ENCODE peak calls at places on chromosomes 6 and 20, in eight cellular contexts. W is activated naive CD4-positive, alpha-beta T cell; N is skeletal muscle cell; S is activated naive CD8-positive, alpha-beta T cell treated with anti-CD3 and anti-CD28 coated beads, Interleukin-2, amount 50 U/mL, for 24 hours; I is NAMALWA; A is HL-60; X is caudate nucleus; C is nucleus accumbens. H is an unnamed sample.

GRCh38 chr20:16922834-16923233 is 174.7 kb downstream of the OTOR start:
- DNase-seq in A (no peak), C (no peak), I (no peak), S (no peak), W (no peak), X (no peak), N (peak; percentile 91), H (no peak)

GRCh38 chr20:32521780-32522524 is 63.2 kb downstream of the NOL4L start:
- DNase-seq in I (peak; percentile 66), X (peak; percentile 39), S (peak; percentile 78), A (peak; percentile 38), N (no peak), W (peak; percentile 57), C (peak; percentile 25), H (peak; percentile 64)

GRCh38 chr20:25000268-25000801 is 7.8 kb upstream of the APMAP start:
- DNase-seq in W (no peak), X (no peak), A (no peak), I (no peak), S (no peak), N (peak; percentile 74), C (no peak), H (peak; percentile 13)

GRCh38 chr6:107727096-107727757 is 96.9 kb downstream of the SCML4 start:
- DNase-seq in N (no peak), I (no peak), A (no peak), W (no peak), S (no peak), X (no peak), C (no peak), H (no peak)

GRCh38 chr6:36025932-36026327 is 1.5 kb upstream of the SLC26A8 start:
- DNase-seq in S (no peak), X (no peak), C (no peak), N (no peak), A (no peak), I (no peak), W (no peak), H (no peak)

GRCh38 chr6:16804515-16805161 is 43.4 kb upstream of the ATXN1 start:
- DNase-seq in C (no peak), X (no peak), A (no peak), I (no peak), W (no peak), S (no peak), N (no peak), H (no peak)

GRCh38 chr6:25660512-25660911 is 8.5 kb downstream of the SCGN start:
- DNase-seq in N (peak; percentile 46), X (no peak), A (no peak), I (no peak), S (peak; percentile 14), W (no peak), C (no peak), H (no peak)

GRCh38 chr20:8476023-8476422 is 344.0 kb downstream of the PLCB1 start:
- DNase-seq in C (no peak), A (peak; percentile 79), S (no peak), I (no peak), X (no peak), N (peak; percentile 1), W (no peak), H (peak; percentile 64)

GRCh38 chr6:25239059-25239458 is 40.1 kb upstream of the CARMIL1 start:
- DNase-seq in N (no peak), S (no peak), C (no peak), W (no peak), A (no peak), X (no peak), I (no peak), H (no peak)

GRCh38 chr6:129493396-129493902 is 216.5 kb downstream of the ARHGAP18 start:
- DNase-seq in W (no peak), X (no peak), S (no peak), A (no peak), C (no peak), N (no peak), I (no peak), H (no peak)

GRCh38 chr6:9620263-9620662 is 794.6 kb downstream of the TFAP2A start:
- DNase-seq in X (no peak), A (no peak), C (no peak), W (no peak), N (no peak), S (no peak), I (no peak), H (no peak)

GRCh38 chr6:29447670-29448069 is 8.6 kb downstream of the OR10C1 start:
- DNase-seq in X (no peak), W (no peak), I (no peak), C (no peak), S (no peak), N (no peak), A (no peak), H (no peak)